ENCODE peak calls at places on chromosomes 4 and X, in five cellular contexts. D, V, B, F and U are unnamed samples.

GRCh38 chr4:8267077-8267476 is 2.5 kb upstream of the HTRA3 start:
- DNase-seq in D (peak; percentile 22), V (no peak), B (peak; percentile 85), F (no peak), U (no peak)

GRCh38 chrX:53421125-53421524 is 1.3 kb downstream of the SMC1A start:
- DNase-seq in D (no peak), V (no peak), B (no peak), F (no peak), U (no peak)

GRCh38 chr4:145154573-145154972 is 25.8 kb downstream of the OTUD4 start:
- DNase-seq in D (peak; percentile 30), V (no peak), B (no peak), F (no peak), U (peak; percentile 47)

GRCh38 chr4:177163532-177163931 is 146.1 kb upstream of the NEIL3 start:
- DNase-seq in D (peak; percentile 56), V (no peak), B (no peak), F (no peak), U (no peak)

GRCh38 chr4:6834867-6835266 is 52.3 kb downstream of the KIAA0232 start:
- DNase-seq in D (no peak), V (no peak), B (no peak), F (no peak), U (peak; percentile 92)

GRCh38 chrX:68658530-68658929 is 11.1 kb downstream of the STARD8 start:
- DNase-seq in D (peak; percentile 18), V (no peak), B (no peak), F (no peak), U (peak; percentile 56)

GRCh38 chr4:22315643-22316042 is 200.2 kb downstream of the ADGRA3 start:
- DNase-seq in D (no peak), V (no peak), B (no peak), F (no peak), U (peak; percentile 34)

GRCh38 chr4:20682853-20683252 is 17.4 kb upstream of the PACRGL start:
- DNase-seq in D (no peak), V (no peak), B (no peak), F (no peak), U (no peak)

GRCh38 chr4:147526272-147526654 is 45.4 kb downstream of the EDNRA start:
- DNase-seq in D (no peak), V (no peak), B (no peak), F (no peak), U (no peak)